ENCODE peak calls at places on chromosomes 2 and 18, in seven cellular contexts. W is lower lobe of right lung, X is esophagus squamous epithelium, H is pancreas, Q is AG04450, O is dorsolateral prefrontal cortex, V is AG04449. R is an unnamed sample.

GRCh38 chr18:66587430-66587829 is 16.5 kb downstream of the CDH19 start:
- DNase-seq in W (no peak), X (no peak), H (no peak), Q (no peak), O (no peak), V (no peak), R (no peak)

GRCh38 chr2:38462121-38462634 is 85.1 kb upstream of the ATL2 start:
- DNase-seq in W (no peak), X (no peak), H (no peak), Q (peak; percentile 80), O (peak; percentile 50), V (peak; percentile 42), R (no peak)

GRCh38 chr2:12848176-12848575 is 131.4 kb downstream of the TRIB2 start:
- DNase-seq in W (no peak), X (no peak), H (no peak), Q (no peak), O (no peak), V (no peak), R (no peak)

GRCh38 chr2:113324684-113325160 is 46.0 kb upstream of the PAX8 start:
- DNase-seq in W (peak; percentile 47), X (no peak), H (peak; percentile 51), Q (peak; percentile 13), O (no peak), V (no peak), R (no peak)

GRCh38 chr2:33337385-33337784 is 139.1 kb upstream of the RASGRP3 start:
- DNase-seq in W (no peak), X (no peak), H (no peak), Q (no peak), O (no peak), V (no peak), R (no peak)

GRCh38 chr2:171923206-171923605 is 945 bp downstream of the HAT1 start:
- DNase-seq in W (no peak), X (no peak), H (peak; percentile 36), Q (no peak), O (no peak), V (no peak), R (no peak)

GRCh38 chr2:62662548-62662947 is 43.0 kb upstream of the EHBP1 start:
- DNase-seq in W (no peak), X (no peak), H (no peak), Q (no peak), O (peak; percentile 43), V (no peak), R (no peak)

GRCh38 chr2:85748948-85749875 is 4.6 kb upstream of the ATOH8 start:
- DNase-seq in W (no peak), X (no peak), H (peak; percentile 15), Q (no peak), O (no peak), V (no peak), R (no peak)

GRCh38 chr18:54742120-54742519 is 86.2 kb upstream of the RAB27B start:
- DNase-seq in W (no peak), X (no peak), H (no peak), Q (no peak), O (no peak), V (no peak), R (no peak)

GRCh38 chr2:227164745-227165350 is 424 bp downstream of the COL4A3 start:
- DNase-seq in W (no peak), X (no peak), H (peak; percentile 50), Q (no peak), O (no peak), V (no peak), R (no peak)

GRCh38 chr2:226575928-226576327 is 223.7 kb downstream of the IRS1 start:
- DNase-seq in W (no peak), X (no peak), H (no peak), Q (no peak), O (no peak), V (no peak), R (no peak)

GRCh38 chr18:25164837-25165791 is 186.9 kb downstream of the ZNF521 start:
- DNase-seq in W (no peak), X (no peak), H (no peak), Q (peak; percentile 64), O (no peak), V (peak; percentile 34), R (no peak)

GRCh38 chr2:120875431-120875830 is 139.8 kb downstream of the GLI2 start:
- DNase-seq in W (peak; percentile 32), X (no peak), H (no peak), Q (no peak), O (no peak), V (no peak), R (no peak)

GRCh38 chr2:184187421-184187971 is 410.8 kb upstream of the ZNF804A start:
- DNase-seq in W (no peak), X (no peak), H (no peak), Q (no peak), O (no peak), V (no peak), R (no peak)

GRCh38 chr18:42268793-42269192 is 313.8 kb downstream of the PIK3C3 start:
- DNase-seq in W (no peak), X (no peak), H (no peak), Q (no peak), O (no peak), V (no peak), R (no peak)

GRCh38 chr18:14978962-14979535 is 231.1 kb downstream of the ANKRD30B start:
- DNase-seq in W (no peak), X (no peak), H (no peak), Q (no peak), O (no peak), V (no peak), R (no peak)

GRCh38 chr2:169493360-169493759 is 14.1 kb downstream of the BBS5 start:
- DNase-seq in W (no peak), X (no peak), H (no peak), Q (no peak), O (no peak), V (no peak), R (no peak)

GRCh38 chr2:144111443-144111842 is 408.5 kb downstream of the ZEB2 start:
- DNase-seq in W (no peak), X (no peak), H (no peak), Q (no peak), O (no peak), V (peak; percentile 83), R (no peak)

GRCh38 chr2:25895046-25895445 is 16.8 kb upstream of the ASXL2 start:
- DNase-seq in W (no peak), X (no peak), H (no peak), Q (no peak), O (no peak), V (no peak), R (no peak)

GRCh38 chr2:152523091-152523490 is 188.1 kb downstream of the FMNL2 start:
- DNase-seq in W (no peak), X (no peak), H (no peak), Q (no peak), O (no peak), V (no peak), R (no peak)

GRCh38 chr2:226985227-226985946 is 149.5 kb downstream of the RHBDD1 start:
- DNase-seq in W (no peak), X (no peak), H (no peak), Q (peak; percentile 66), O (no peak), V (peak; percentile 56), R (no peak)

GRCh38 chr2:212548459-212548815 is 9.8 kb upstream of the ERBB4 start:
- DNase-seq in W (no peak), X (no peak), H (no peak), Q (no peak), O (no peak), V (no peak), R (no peak)

GRCh38 chr2:219297766-219298456 is 11.3 kb downstream of the PTPRN start:
- DNase-seq in W (no peak), X (no peak), H (no peak), Q (no peak), O (no peak), V (no peak), R (peak; percentile 14)
- TF ChIP-seq CTCF in W (no peak), X (no peak), H (no peak), Q (peak; percentile 45), O (no peak), V (peak; percentile 17), R (no peak)

DNA sequence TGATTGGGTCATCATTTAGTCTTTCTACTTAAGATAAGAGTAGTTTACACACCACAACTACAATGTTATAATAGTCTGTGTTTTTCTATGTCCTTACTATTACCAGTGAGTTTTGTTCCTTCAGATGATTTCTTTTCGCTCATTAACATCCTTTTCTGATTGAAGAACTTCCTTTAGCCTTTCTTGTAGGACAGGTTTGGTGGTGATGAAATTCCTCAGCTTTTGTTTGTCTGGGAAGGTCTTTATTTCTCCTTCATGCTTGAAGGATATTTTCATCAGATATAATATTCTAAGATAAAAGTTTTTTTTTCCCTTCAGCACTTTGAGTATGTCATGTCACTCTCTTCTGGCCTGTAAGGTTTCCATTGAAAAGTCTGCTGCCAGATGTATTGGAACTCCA is 38.0 kb upstream of the SLC16A14 start:
- DNase-seq in W (no peak), X (no peak), H (no peak), Q (no peak), O (no peak), V (no peak), R (no peak)
- TF ChIP-seq CTCF in W (no peak), X (no peak), H (no peak), Q (no peak), O (no peak), V (no peak), R (no peak)

DNA sequence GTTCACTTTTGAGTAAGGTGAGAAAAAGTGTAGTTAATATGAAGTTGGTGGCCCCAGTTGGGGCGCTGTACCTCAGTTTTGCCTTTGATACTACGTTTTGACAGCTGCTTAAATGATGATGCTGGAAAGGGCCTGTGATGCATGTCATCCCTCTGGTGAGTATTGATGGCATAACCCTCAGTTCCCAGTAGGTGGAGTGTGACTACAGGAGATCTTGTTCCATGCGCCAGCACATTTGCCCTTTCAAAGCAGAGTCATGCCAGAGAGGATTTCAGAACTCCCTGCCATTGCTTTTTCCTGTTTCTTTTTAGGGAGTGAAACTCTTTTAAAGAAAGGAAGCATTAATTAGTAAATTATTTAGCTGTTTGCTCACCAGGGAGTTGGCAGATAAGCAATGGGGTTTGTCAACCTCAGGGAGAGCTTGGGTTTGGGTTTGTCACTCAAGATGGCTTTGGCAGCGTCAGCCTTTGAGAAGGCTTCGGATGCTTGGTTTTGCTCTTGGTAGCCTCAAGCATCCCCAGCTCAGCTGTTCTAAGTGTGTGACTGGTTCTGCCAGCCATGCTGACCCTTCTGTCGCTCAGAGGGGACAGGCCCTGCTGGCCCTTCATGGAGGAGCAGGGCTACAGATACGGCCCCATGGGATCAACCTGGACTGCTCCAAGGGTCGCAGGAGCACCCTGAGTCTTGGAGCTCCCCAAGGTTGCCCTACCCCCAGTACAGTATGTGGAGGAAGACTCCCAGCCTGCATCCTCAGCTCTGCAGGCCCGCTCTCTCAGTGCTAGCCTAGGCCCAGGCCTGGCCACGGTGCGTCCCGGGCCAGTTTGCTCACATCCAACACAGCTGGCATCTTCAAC is 29.1 kb downstream of the ARMC9 start:
- DNase-seq in W (no peak), X (no peak), H (no peak), Q (peak; percentile 33), O (peak; percentile 57), V (peak; percentile 34), R (peak; percentile 25)
- TF ChIP-seq CTCF in W (peak; percentile 84), X (peak; percentile 43), H (peak; percentile 71), Q (peak; percentile 86), O (peak; percentile 85), V (peak; percentile 86), R (peak; percentile 80)

DNA sequence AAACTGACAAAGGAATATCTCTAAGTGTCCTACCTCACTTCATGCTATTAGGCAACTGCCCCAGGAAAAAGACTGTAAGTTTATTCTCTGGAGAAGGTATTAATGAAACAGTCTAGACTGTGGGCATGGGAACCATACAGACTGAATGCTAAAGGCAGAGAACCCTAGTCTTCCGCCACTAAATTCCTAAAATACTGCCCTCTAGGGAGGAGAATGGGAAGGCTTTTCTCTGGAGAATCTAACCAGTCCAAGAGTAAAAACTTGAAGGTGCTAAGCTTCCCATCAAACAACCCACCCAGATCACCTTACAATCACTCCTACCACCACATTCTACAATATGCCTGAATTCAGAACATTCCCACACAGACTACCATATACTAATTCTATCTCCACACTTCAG is 3.4 kb downstream of the SRBD1 start:
- DNase-seq in W (no peak), X (no peak), H (no peak), Q (no peak), O (no peak), V (no peak), R (no peak)
- TF ChIP-seq CTCF in W (peak; percentile 22), X (no peak), H (no peak), Q (peak; percentile 62), O (peak; percentile 29), V (peak; percentile 35), R (no peak)